ENCODE peak calls at places on chromosomes 16 and 17, in ten cellular contexts. I, W, E, J, X, L, P, Y, Z and K are unnamed samples.

GRCh38 chr17:6815775-6816174 is 15.8 kb downstream of the TEKT1 start:
- DNase-seq in X (no peak), Z (no peak), J (no peak), P (no peak), I (no peak), E (no peak), Y (no peak), W (no peak), L (no peak), K (no peak)

GRCh38 chr16:6066601-6067000 is 969.0 kb upstream of the EEF2KMT start:
- DNase-seq in P (no peak), W (no peak), E (no peak), J (no peak), I (no peak), Z (no peak), L (no peak), X (no peak), Y (no peak), K (no peak)

GRCh38 chr16:87930456-87930855 is 5.9 kb downstream of the CA5A start:
- DNase-seq in X (peak), Y (no peak), W (peak), E (no peak), P (peak), I (no peak), J (no peak), Z (no peak), L (peak), K (no peak)

GRCh38 chr16:67886387-67886786 is 1.7 kb downstream of the NRN1L start:
- DNase-seq in J (no peak), W (peak), X (no peak), Y (no peak), I (no peak), L (no peak), Z (no peak), E (no peak), P (no peak), K (no peak)

GRCh38 chr16:87661561-87661960 is 59.3 kb downstream of the JPH3 start:
- DNase-seq in I (no peak), J (peak), E (no peak), Z (peak), L (peak), P (no peak), W (peak), Y (no peak), X (peak), K (no peak)

GRCh38 chr17:79251824-79252223 is 177.2 kb downstream of the ENGASE start:
- DNase-seq in E (no peak), I (no peak), J (no peak), Y (no peak), X (no peak), W (no peak), P (no peak), Z (no peak), L (no peak), K (no peak)

GRCh38 chr16:4288148-4288921 is 15.5 kb upstream of the TFAP4 start:
- DNase-seq in L (no peak), X (peak), P (peak), Z (peak), E (no peak), J (peak), I (peak), W (peak), Y (peak), K (peak)

GRCh38 chr16:29984137-29984763 is 10.6 kb downstream of the TAOK2 start:
- DNase-seq in J (no peak), L (no peak), E (no peak), I (peak), W (no peak), Z (no peak), X (no peak), P (no peak), Y (no peak), K (no peak)

GRCh38 chr16:86961133-86961720 is 356.0 kb downstream of the C16orf95 start:
- DNase-seq in L (no peak), I (no peak), J (no peak), W (no peak), Z (no peak), X (peak), E (no peak), Y (no peak), P (no peak), K (no peak)

GRCh38 chr16:75252946-75253911 is 1.8 kb upstream of the BCAR1 start:
- DNase-seq in W (no peak), P (no peak), Z (no peak), I (no peak), Y (no peak), J (no peak), L (no peak), E (no peak), X (peak), K (no peak)

GRCh38 chr17:29760279-29760721 is 137.6 kb upstream of the CORO6 start:
- DNase-seq in W (peak), E (no peak), Z (no peak), I (no peak), X (peak), L (no peak), Y (peak), J (peak), P (no peak), K (no peak)

GRCh38 chr17:42819939-42820535 is 4.0 kb downstream of the BECN1 start:
- DNase-seq in J (peak), Z (peak), I (peak), P (peak), X (peak), E (no peak), L (peak), W (peak), Y (peak), K (peak)

GRCh38 chr17:35786941-35787432 is 8.5 kb downstream of the MMP28 start:
- DNase-seq in I (no peak), J (no peak), Z (no peak), Y (no peak), L (no peak), X (no peak), P (no peak), W (peak), E (no peak), K (no peak)

GRCh38 chr17:39838784-39839183 is 25.3 kb downstream of the IKZF3 start:
- DNase-seq in Z (no peak), J (no peak), I (no peak), Y (no peak), X (no peak), P (no peak), E (no peak), W (no peak), L (no peak), K (no peak)

GRCh38 chr17:77304746-77305473 is 164.1 kb downstream of the SEC14L1 start:
- DNase-seq in E (no peak), L (no peak), I (peak), P (no peak), X (no peak), Z (no peak), Y (no peak), W (no peak), J (no peak), K (no peak)

GRCh38 chr17:10512856-10513255 is 5.5 kb downstream of the MYH1 start:
- DNase-seq in P (no peak), Y (no peak), L (no peak), Z (no peak), I (no peak), E (no peak), X (no peak), W (no peak), J (no peak), K (no peak)

GRCh38 chr16:86910146-86910805 is 331.9 kb downstream of the FOXL1 start:
- DNase-seq in P (no peak), W (no peak), Y (no peak), I (peak), X (no peak), Z (no peak), E (no peak), L (no peak), J (no peak), K (no peak)